ENCODE peak calls at places on chromosomes 7 and 10, in five cellular contexts. N is adrenal gland; R is IMR-90; C is CD8-positive, alpha-beta T cell; Q is heart left ventricle. F is an unnamed sample.

GRCh38 chr7:73742338-73742752 is 3.7 kb upstream of the ABHD11 start:
- DNase-seq in N (no peak), R (no peak), C (no peak), Q (no peak), F (no peak)

GRCh38 chr10:118732253-118733194 is 22.2 kb downstream of the CACUL1 start:
- DNase-seq in N (no peak), R (no peak), C (no peak), Q (no peak), F (no peak)

GRCh38 chr7:155729847-155730246 is 82.4 kb downstream of the SHH start:
- DNase-seq in N (no peak), R (peak; percentile 61), C (no peak), Q (no peak), F (no peak)

GRCh38 chr10:4885142-4885541 is 59.1 kb downstream of the AKR1E2 start:
- DNase-seq in N (no peak), R (no peak), C (no peak), Q (no peak), F (no peak)

GRCh38 chr10:115975031-115975430 is 298.0 kb downstream of the GFRA1 start:
- DNase-seq in N (no peak), R (no peak), C (no peak), Q (no peak), F (no peak)

GRCh38 chr7:156942708-156943090 is 6.8 kb upstream of the NOM1 start:
- DNase-seq in N (peak; percentile 40), R (no peak), C (no peak), Q (no peak), F (no peak)

GRCh38 chr7:130065500-130066152 is 4.7 kb upstream of the KLHDC10 start:
- DNase-seq in N (peak; percentile 77), R (peak; percentile 37), C (no peak), Q (no peak), F (no peak)

GRCh38 chr10:34504534-34504933 is 310.6 kb downstream of the PARD3 start:
- DNase-seq in N (peak; percentile 69), R (peak; percentile 71), C (no peak), Q (no peak), F (no peak)

GRCh38 chr7:149261829-149262617 is at the start of gene ZNF783:
- DNase-seq in N (peak; percentile 86), R (peak; percentile 85), C (peak; percentile 92), Q (peak; percentile 86), F (peak; percentile 85)

GRCh38 chr10:43308986-43309385 is 42.1 kb upstream of the RASGEF1A start:
- DNase-seq in N (peak; percentile 38), R (no peak), C (no peak), Q (no peak), F (no peak)

GRCh38 chr7:29113384-29114102 is 32.8 kb downstream of the CPVL start:
- DNase-seq in N (no peak), R (no peak), C (no peak), Q (no peak), F (no peak)

GRCh38 chr7:81064446-81064845 is 145.6 kb upstream of the SEMA3C start:
- DNase-seq in N (no peak), R (peak; percentile 36), C (no peak), Q (no peak), F (no peak)

GRCh38 chr10:14751576-14752330 is 22.9 kb downstream of the FAM107B start:
- DNase-seq in N (peak; percentile 38), R (peak; percentile 26), C (no peak), Q (peak; percentile 72), F (no peak)

GRCh38 chr7:157567666-157568065 is 230.9 kb downstream of the DNAJB6 start:
- DNase-seq in N (no peak), R (no peak), C (no peak), Q (no peak), F (no peak)

GRCh38 chr10:54800677-54801480 is at the start of gene PCDH15:
- DNase-seq in N (peak; percentile 22), R (no peak), C (no peak), Q (peak; percentile 10), F (peak; percentile 44)

GRCh38 chr10:60944159-60944909 is at the start of gene RHOBTB1:
- DNase-seq in N (peak; percentile 84), R (peak; percentile 83), C (no peak), Q (peak; percentile 84), F (peak; percentile 76)

GRCh38 chr10:11516419-11516721 is 95.1 kb downstream of the USP6NL start:
- DNase-seq in N (no peak), R (no peak), C (no peak), Q (no peak), F (no peak)

GRCh38 chr7:124459101-124460052 is 306.2 kb downstream of the GPR37 start:
- DNase-seq in N (no peak), R (peak; percentile 87), C (no peak), Q (no peak), F (no peak)

GRCh38 chr10:50794490-50794889 is 54.8 kb downstream of the ASAH2B start:
- DNase-seq in N (no peak), R (no peak), C (no peak), Q (no peak), F (no peak)

GRCh38 chr7:99779949-99780348 is 4.0 kb downstream of the CYP3A4 start:
- DNase-seq in N (no peak), R (no peak), C (no peak), Q (no peak), F (no peak)

GRCh38 chr10:3961082-3961481 is 176.1 kb upstream of the KLF6 start:
- DNase-seq in N (no peak), R (no peak), C (peak; percentile 82), Q (no peak), F (no peak)

GRCh38 chr10:128116187-128116586 is 10.0 kb downstream of the MKI67 start:
- DNase-seq in N (no peak), R (no peak), C (no peak), Q (no peak), F (no peak)

GRCh38 chr7:127582361-127582760 is 3.0 kb downstream of the GCC1 start:
- DNase-seq in N (peak; percentile 83), R (no peak), C (no peak), Q (peak; percentile 71), F (no peak)

GRCh38 chr10:129626801-129627434 is 159.9 kb downstream of the MGMT start:
- DNase-seq in N (no peak), R (peak; percentile 4), C (no peak), Q (no peak), F (no peak)

GRCh38 chr10:48579251-48579960 is 25.5 kb downstream of the ARHGAP22 start:
- DNase-seq in N (no peak), R (peak; percentile 72), C (no peak), Q (no peak), F (no peak)

GRCh38 chr7:115223959-115224358 is 302.1 kb downstream of the MDFIC start:
- DNase-seq in N (no peak), R (peak; percentile 13), C (no peak), Q (no peak), F (no peak)

GRCh38 chr7:142375710-142376313 is 118.0 kb upstream of the PRSS58 start:
- DNase-seq in N (no peak), R (peak; percentile 28), C (no peak), Q (no peak), F (no peak)

GRCh38 chr10:29479081-29479917 is 155.5 kb downstream of the SVIL start:
- DNase-seq in N (no peak), R (peak; percentile 10), C (no peak), Q (no peak), F (no peak)

GRCh38 chr7:29328050-29328449 is 133.5 kb downstream of the CHN2 start:
- DNase-seq in N (no peak), R (no peak), C (no peak), Q (no peak), F (no peak)

GRCh38 chr7:38463277-38464224 is 167.6 kb downstream of the AMPH start:
- DNase-seq in N (peak; percentile 12), R (peak; percentile 77), C (peak; percentile 80), Q (peak; percentile 37), F (peak; percentile 68)

GRCh38 chr10:131786756-131787605 is 113.8 kb upstream of the PPP2R2D start:
- DNase-seq in N (peak; percentile 54), R (peak; percentile 17), C (no peak), Q (no peak), F (peak; percentile 63)

GRCh38 chr7:121116399-121116798 is 127.9 kb downstream of the CPED1 start:
- DNase-seq in N (no peak), R (no peak), C (no peak), Q (no peak), F (no peak)

GRCh38 chr10:75653761-75654160 is 222.3 kb downstream of the LRMDA start:
- DNase-seq in N (no peak), R (no peak), C (no peak), Q (no peak), F (no peak)

GRCh38 chr10:75648854-75649253 is 217.4 kb downstream of the LRMDA start:
- DNase-seq in N (no peak), R (no peak), C (no peak), Q (no peak), F (no peak)

GRCh38 chr10:75650648-75651047 is 219.2 kb downstream of the LRMDA start:
- DNase-seq in N (no peak), R (no peak), C (no peak), Q (no peak), F (no peak)

GRCh38 chr10:75652136-75652535 is 220.7 kb downstream of the LRMDA start:
- DNase-seq in N (no peak), R (no peak), C (no peak), Q (no peak), F (no peak)

DNA sequence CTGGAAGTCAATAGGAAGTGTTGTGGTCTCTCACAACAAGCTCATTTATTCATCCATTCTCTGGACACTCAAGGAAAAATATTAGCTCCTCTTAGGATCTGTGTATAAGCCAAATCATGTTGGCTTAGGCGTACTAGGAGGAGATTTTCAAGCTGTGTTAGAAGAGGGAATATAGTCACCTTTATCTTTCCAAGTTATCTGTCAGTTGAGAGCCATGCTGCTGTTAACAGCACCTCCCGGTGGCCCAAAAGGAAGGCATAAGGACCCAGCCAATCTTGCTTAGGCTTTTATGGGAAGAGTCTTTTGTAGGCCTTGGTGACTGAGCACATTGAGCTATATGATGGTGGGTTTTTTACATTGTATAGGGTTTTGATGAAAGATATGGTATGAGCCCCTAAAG is 220.0 kb downstream of the LRMDA start:
- DNase-seq in N (no peak), R (no peak), C (no peak), Q (no peak), F (no peak)
- TF ChIP-seq CTCF in N (no peak), R (no peak), C (no peak), Q (peak; percentile 22), F (no peak)

GRCh38 chr10:69089638-69090599 is 2.0 kb downstream of the SRGN start:
- DNase-seq in N (no peak), R (peak; percentile 54), C (peak; percentile 71), Q (no peak), F (no peak)
- H3K4me3 ChIP-seq in N (no peak overlapping the region), R (no peak overlapping the region), C (peak overlapping the region; percentile 45), Q (peak overlapping the region; percentile 49), F (peak overlapping the region; percentile 64)

GRCh38 chr10:79055100-79055782 is 13.5 kb upstream of the ZMIZ1 start:
- DNase-seq in N (peak; percentile 1), R (no peak), C (no peak), Q (no peak), F (no peak)
- H3K27ac ChIP-seq in N (no peak overlapping the region), R (no peak overlapping the region), C (no peak overlapping the region), Q (no peak overlapping the region), F (no peak overlapping the region)

GRCh38 chr7:12685550-12685949 is 1.9 kb upstream of the ARL4A start:
- DNase-seq in N (no peak), R (peak; percentile 33), C (peak; percentile 50), Q (peak; percentile 26), F (peak; percentile 55)
- TF ChIP-seq CTCF in N (peak; percentile 26), R (peak; percentile 42), C (peak; percentile 32), Q (peak; percentile 50), F (peak; percentile 16)